ENCODE peak calls at places on chromosomes 11 and 22, in four cellular contexts. F is neural progenitor cell, R is mesendoderm, L is HCT116. H is an unnamed sample.

GRCh38 chr11:8813658-8814057 is 97.3 kb upstream of the AKIP1 start:
- DNase-seq in F (peak), R (peak), L (peak), H (peak)

GRCh38 chr11:66126064-66126463 is 56.0 kb downstream of the PACS1 start:
- DNase-seq in F (no peak), R (no peak), L (no peak), H (no peak)

GRCh38 chr11:12942157-12942556 is 67.0 kb upstream of the RASSF10 start:
- DNase-seq in F (peak), R (no peak), L (no peak), H (no peak)

GRCh38 chr22:32722441-32722840 is 79.1 kb upstream of the TIMP3 start:
- DNase-seq in F (no peak), R (no peak), L (no peak), H (no peak)

GRCh38 chr11:72890881-72891280 is 76.7 kb downstream of the ATG16L2 start:
- DNase-seq in F (no peak), R (no peak), L (no peak), H (no peak)

GRCh38 chr11:123450593-123450992 is 20.5 kb downstream of the GRAMD1B start:
- DNase-seq in F (no peak), R (no peak), L (no peak), H (no peak)

GRCh38 chr11:100734743-100735527 is 47.8 kb downstream of the ARHGAP42 start:
- DNase-seq in F (no peak), R (no peak), L (no peak), H (no peak)

GRCh38 chr11:106457727-106458126 is 380.3 kb downstream of the AASDHPPT start:
- DNase-seq in F (no peak), R (no peak), L (no peak), H (no peak)

GRCh38 chr11:36268337-36268931 is 20.8 kb downstream of the COMMD9 start:
- DNase-seq in F (no peak), R (no peak), L (no peak), H (no peak)

GRCh38 chr11:68296344-68297051 is 15.9 kb upstream of the LRP5 start:
- DNase-seq in F (no peak), R (no peak), L (no peak), H (peak)

GRCh38 chr11:45413156-45413833 is 127.2 kb upstream of the SYT13 start:
- DNase-seq in F (no peak), R (no peak), L (no peak), H (no peak)

GRCh38 chr11:26541870-26542269 is 30.2 kb downstream of the MUC15 start:
- DNase-seq in F (no peak), R (no peak), L (no peak), H (no peak)

GRCh38 chr11:345179-345578 is 24.1 kb upstream of the B4GALNT4 start:
- DNase-seq in F (no peak), R (no peak), L (no peak), H (no peak)

GRCh38 chr11:30328676-30329075 is 5.8 kb downstream of the ARL14EP start:
- DNase-seq in F (no peak), R (no peak), L (no peak), H (no peak)

GRCh38 chr11:86671386-86672006 is 920 bp downstream of the ME3 start:
- DNase-seq in F (peak), R (no peak), L (no peak), H (peak)

GRCh38 chr11:123719452-123719851 is 22.0 kb downstream of the ZNF202 start:
- DNase-seq in F (no peak), R (no peak), L (no peak), H (no peak)

GRCh38 chr11:113345978-113346377 is 31.6 kb downstream of the TTC12 start:
- DNase-seq in F (no peak), R (no peak), L (no peak), H (no peak)

GRCh38 chr11:43941257-43941879 is 1.1 kb upstream of the C11orf96 start:
- DNase-seq in F (no peak), R (no peak), L (no peak), H (no peak)

GRCh38 chr22:17921871-17922821 is 102.2 kb downstream of the MICAL3 start:
- DNase-seq in F (peak), R (peak), L (no peak), H (peak)
- H3K4me3 ChIP-seq in F (no peak), R (no peak), L (no peak), H (peak)

GRCh38 chr22:50309601-50309991 is 2.1 kb upstream of the PLXNB2 start:
- DNase-seq in F (no peak), R (no peak), L (no peak), H (no peak)
- H3K9ac ChIP-seq in F (no peak), R (no peak), L (no peak), H (no peak)

DNA sequence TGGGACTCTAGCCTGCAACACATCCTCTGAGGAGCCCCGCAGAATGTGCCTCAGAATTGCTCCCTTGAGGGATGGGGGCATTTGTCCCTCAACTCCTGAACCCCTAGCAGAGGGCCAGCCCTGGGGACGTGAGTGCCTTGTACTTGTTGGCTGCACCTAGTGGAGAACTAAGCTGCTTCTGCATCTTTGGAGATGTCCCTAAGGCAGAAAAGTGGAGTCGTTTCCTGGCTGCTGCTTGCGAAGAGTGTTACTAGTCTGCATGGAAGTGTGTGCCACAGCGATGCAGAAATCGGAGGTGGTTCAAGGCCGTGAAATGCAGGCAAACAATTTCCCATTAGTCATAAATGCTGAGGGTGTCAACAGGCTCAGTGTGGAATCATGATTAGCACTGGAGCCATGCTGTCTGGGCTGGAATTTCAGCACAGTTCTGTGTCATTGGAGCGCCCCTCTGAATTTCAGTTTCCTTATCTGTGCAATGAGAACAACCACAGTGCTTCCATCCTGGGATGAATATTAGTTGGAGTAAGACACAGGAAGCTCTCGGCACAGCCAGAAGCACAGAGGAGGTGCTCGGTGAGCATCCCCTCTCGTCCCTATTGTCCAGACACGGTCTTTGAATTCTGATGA is 56.5 kb downstream of the MIAT start:
- DNase-seq in F (no peak), R (no peak), L (no peak), H (no peak)
- H3K4me3 ChIP-seq in F (no peak), R (no peak), L (no peak), H (no peak)

GRCh38 chr11:47979378-47980092 is 824 bp upstream of the PTPRJ start:
- DNase-seq in F (no peak), R (peak), L (no peak), H (peak)
- H3K9ac ChIP-seq in F (no peak), R (peak), L (peak), H (peak)

DNA sequence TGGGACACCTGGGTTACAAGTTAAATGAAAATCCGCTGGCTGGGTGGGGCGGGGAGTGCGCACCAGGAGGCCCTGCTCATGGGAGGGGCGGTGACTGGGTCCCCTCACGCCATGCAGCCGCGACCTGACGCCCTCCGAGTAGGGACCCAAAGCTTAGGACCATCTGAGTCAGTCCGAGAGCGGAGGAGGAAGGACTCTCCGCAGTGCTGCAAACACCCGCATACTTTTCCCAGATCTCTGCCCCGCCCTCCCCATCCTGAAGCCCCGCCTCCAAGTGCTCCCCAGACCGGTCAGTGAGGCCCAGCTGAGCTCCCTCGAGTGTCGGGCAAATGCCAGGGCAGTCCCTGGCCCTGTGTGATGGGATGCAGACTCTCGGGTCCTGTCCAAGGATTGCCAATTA is 6.6 kb upstream of the FLI1 start:
- DNase-seq in F (peak), R (peak), L (no peak), H (peak)
- H3K4me3 ChIP-seq in F (peak), R (no peak), L (no peak), H (peak)